ENCODE peak calls at places on chromosome 16, in six cellular contexts. H is germinal center, W is AG10803, D is NCI-H460, P is A549, T is AG08395. F is an unnamed sample.
A peak's percentile ranks its signal among the peaks of the same experiment; 100 is the strongest.

GRCh38 chr16:30741461-30741914 is 6.7 kb upstream of the PHKG2 start:
- DNase-seq in H (no peak), W (peak; percentile 83), D (no peak), P (peak; percentile 93), T (peak; percentile 87), F (no peak)

GRCh38 chr16:19595043-19595767 is 39.7 kb downstream of the VPS35L start:
- DNase-seq in H (no peak), W (no peak), D (no peak), P (peak; percentile 76), T (peak; percentile 50), F (no peak)

GRCh38 chr16:11181889-11182279 is 74.1 kb downstream of the SOCS1 start:
- DNase-seq in H (peak; percentile 51), W (peak; percentile 24), D (no peak), P (no peak), T (no peak), F (no peak)

GRCh38 chr16:69514366-69514765 is 51.4 kb upstream of the NFAT5 start:
- DNase-seq in H (peak; percentile 73), W (no peak), D (no peak), P (no peak), T (no peak), F (no peak)

GRCh38 chr16:84254080-84254479 is 14.3 kb upstream of the KCNG4 start:
- DNase-seq in H (peak; percentile 24), W (no peak), D (no peak), P (no peak), T (no peak), F (no peak)

GRCh38 chr16:26530584-26531289 is 536.0 kb upstream of the C16orf82 start:
- DNase-seq in H (no peak), W (no peak), D (no peak), P (no peak), T (no peak), F (no peak)

GRCh38 chr16:51343411-51343810 is 192.3 kb upstream of the SALL1 start:
- DNase-seq in H (no peak), W (no peak), D (no peak), P (no peak), T (no peak), F (no peak)

GRCh38 chr16:9757687-9758086 is 424.5 kb downstream of the GRIN2A start:
- DNase-seq in H (no peak), W (no peak), D (no peak), P (no peak), T (no peak), F (no peak)

GRCh38 chr16:48542020-48542473 is 67.9 kb downstream of the N4BP1 start:
- DNase-seq in H (peak; percentile 48), W (peak; percentile 71), D (peak; percentile 63), P (peak; percentile 56), T (peak; percentile 81), F (no peak)

GRCh38 chr16:2019500-2019899 is at the start of gene NPW:
- DNase-seq in H (no peak), W (no peak), D (no peak), P (no peak), T (no peak), F (peak; percentile 69)

GRCh38 chr16:54326266-54326662 is 39.7 kb upstream of the IRX3 start:
- DNase-seq in H (no peak), W (peak; percentile 40), D (no peak), P (no peak), T (peak; percentile 67), F (no peak)

GRCh38 chr16:86581458-86581857 is 3.1 kb downstream of the FOXL1 start:
- DNase-seq in H (no peak), W (no peak), D (no peak), P (no peak), T (no peak), F (no peak)

GRCh38 chr16:13110124-13110796 is 208.9 kb downstream of the SHISA9 start:
- DNase-seq in H (no peak), W (peak; percentile 86), D (no peak), P (peak; percentile 39), T (peak; percentile 25), F (no peak)